ENCODE peak calls at places on chromosomes 6 and 20, in nine cellular contexts. W is transverse colon; H is endodermal cell; F is adrenal gland; P is SK-N-SH; X is fibroblast of lung; Q is uterus; C is colonic mucosa; D is CD8-positive, alpha-beta T cell. E is an unnamed sample. For H3K4me1, the result is how much of the 10 kb centered on the place peaks cover.

GRCh38 chr6:125188037-125188436 is 34.5 kb downstream of the TPD52L1 start:
- DNase-seq in W (no peak), H (no peak), F (no peak), P (no peak), X (peak), Q (no peak), C (no peak), D (no peak), E (no peak)

GRCh38 chr6:166032366-166033171 is 135.1 kb downstream of the TBXT start:
- DNase-seq in W (peak), H (peak), F (peak), P (peak), X (peak), Q (peak), C (no peak), D (no peak), E (peak)

GRCh38 chr6:36722879-36723278 is 25.3 kb downstream of the RAB44 start:
- DNase-seq in W (no peak), H (no peak), F (no peak), P (no peak), X (no peak), Q (no peak), C (no peak), D (no peak), E (no peak)

GRCh38 chr20:31674895-31675827 is 37.4 kb downstream of the COX4I2 start:
- DNase-seq in W (peak), H (no peak), F (peak), P (peak), X (peak), Q (peak), C (peak), D (peak), E (peak)

GRCh38 chr20:15702161-15702560 is 871.1 kb downstream of the KIF16B start:
- DNase-seq in W (no peak), H (no peak), F (no peak), P (no peak), X (peak), Q (no peak), C (no peak), D (no peak), E (no peak)

GRCh38 chr20:43529457-43530153 is 22.1 kb downstream of the L3MBTL1 start:
- DNase-seq in W (no peak), H (no peak), F (peak), P (no peak), X (no peak), Q (no peak), C (no peak), D (no peak), E (no peak)

GRCh38 chr6:18388942-18389341 is 1.8 kb downstream of the RNF144B start:
- DNase-seq in W (no peak), H (no peak), F (no peak), P (no peak), X (peak), Q (no peak), C (no peak), D (no peak), E (no peak)

GRCh38 chr6:142671791-142672190 is 273.2 kb downstream of the HIVEP2 start:
- DNase-seq in W (no peak), H (no peak), F (no peak), P (no peak), X (no peak), Q (no peak), C (no peak), D (no peak), E (no peak)

GRCh38 chr6:12010635-12011275 is 1.4 kb upstream of the HIVEP1 start:
- DNase-seq in W (peak), H (peak), F (peak), P (peak), X (no peak), Q (peak), C (peak), D (no peak), E (peak)

GRCh38 chr6:166567107-166567506 is 19.4 kb downstream of the RAMACL start:
- DNase-seq in W (no peak), H (no peak), F (no peak), P (no peak), X (peak), Q (peak), C (no peak), D (no peak), E (no peak)

GRCh38 chr6:129748212-129748900 is 38.4 kb upstream of the ARHGAP18 start:
- DNase-seq in W (peak), H (peak), F (peak), P (no peak), X (peak), Q (peak), C (peak), D (peak), E (no peak)

GRCh38 chr6:113585246-113585645 is 271.9 kb upstream of the MARCKS start:
- DNase-seq in W (no peak), H (no peak), F (no peak), P (no peak), X (peak), Q (no peak), C (no peak), D (no peak), E (no peak)

GRCh38 chr20:43839793-43840199 is 74.9 kb upstream of the TOX2 start:
- DNase-seq in W (no peak), H (no peak), F (no peak), P (no peak), X (no peak), Q (no peak), C (no peak), D (no peak), E (no peak)

GRCh38 chr20:11445891-11446290 is 471.8 kb upstream of the BTBD3 start:
- DNase-seq in W (no peak), H (no peak), F (no peak), P (no peak), X (peak), Q (no peak), C (no peak), D (no peak), E (no peak)

GRCh38 chr6:47057830-47058540 is 15.9 kb upstream of the ADGRF1 start:
- DNase-seq in W (no peak), H (no peak), F (no peak), P (no peak), X (peak), Q (no peak), C (no peak), D (no peak), E (no peak)

GRCh38 chr6:160421854-160422253 is 73.7 kb downstream of the SLC22A3 start:
- DNase-seq in W (peak), H (no peak), F (peak), P (no peak), X (peak), Q (peak), C (no peak), D (no peak), E (no peak)

GRCh38 chr6:3835055-3835731 is 14.0 kb upstream of the FAM50B start:
- DNase-seq in W (peak), H (no peak), F (no peak), P (no peak), X (no peak), Q (peak), C (peak), D (peak), E (no peak)

GRCh38 chr6:166454692-166455515 is 72.2 kb upstream of the MPC1 start:
- DNase-seq in W (no peak), H (no peak), F (no peak), P (no peak), X (no peak), Q (no peak), C (no peak), D (no peak), E (no peak)

GRCh38 chr6:87344513-87344912 is at the start of gene C6orf163:
- DNase-seq in W (no peak), H (no peak), F (no peak), P (no peak), X (no peak), Q (no peak), C (no peak), D (no peak), E (no peak)

GRCh38 chr6:100461920-100462295 is 2.8 kb downstream of the SIM1 start:
- DNase-seq in W (no peak), H (no peak), F (no peak), P (no peak), X (no peak), Q (no peak), C (no peak), D (no peak), E (no peak)

GRCh38 chr6:100459291-100459690 is 5.4 kb downstream of the SIM1 start:
- DNase-seq in W (no peak), H (no peak), F (no peak), P (no peak), X (no peak), Q (no peak), C (no peak), D (no peak), E (no peak)

GRCh38 chr6:100462396-100462795 is 2.3 kb downstream of the SIM1 start:
- DNase-seq in W (no peak), H (no peak), F (no peak), P (no peak), X (no peak), Q (no peak), C (no peak), D (no peak), E (no peak)

GRCh38 chr6:100461273-100461919 is 3.3 kb downstream of the SIM1 start:
- DNase-seq in W (no peak), H (peak), F (no peak), P (no peak), X (peak), Q (no peak), C (no peak), D (no peak), E (no peak)

DNA sequence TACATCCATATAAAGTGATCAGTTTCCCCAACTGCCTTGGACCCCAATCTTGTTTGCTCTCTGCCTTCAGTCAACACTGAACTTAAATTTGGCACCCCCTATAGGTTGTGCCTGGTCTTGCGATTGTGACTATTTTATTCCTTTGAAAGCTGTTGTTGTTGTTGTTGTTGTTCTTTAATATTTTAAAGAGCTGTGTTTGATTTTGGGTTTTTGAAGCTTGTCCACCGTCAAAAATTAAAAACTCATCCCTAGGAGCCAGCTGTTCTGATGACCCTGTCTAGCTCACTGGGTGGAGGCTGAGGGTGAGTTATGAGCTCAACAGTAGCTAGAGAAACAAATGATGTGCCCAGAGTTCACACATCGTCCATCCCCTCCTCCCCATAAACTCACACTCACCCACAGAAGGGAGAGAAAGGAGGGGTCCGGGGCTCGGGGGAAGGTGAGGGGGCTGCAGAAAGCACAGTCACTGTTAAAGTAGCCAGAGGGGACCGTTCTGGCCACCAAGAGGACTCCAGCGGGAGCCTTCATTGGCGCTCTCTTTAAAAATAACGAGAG is 4.0 kb downstream of the SIM1 start:
- DNase-seq in W (no peak), H (peak), F (no peak), P (no peak), X (no peak), Q (no peak), C (no peak), D (no peak), E (no peak)
- TF ChIP-seq CTCF in W (no peak), H (peak), F (no peak), P (peak), X (peak), Q (no peak), C (no peak), D (no peak), E (no peak)

GRCh38 chr6:26217714-26218075 is 130.5 kb downstream of the HFE start:
- DNase-seq in W (no peak), H (peak), F (peak), P (no peak), X (peak), Q (no peak), C (peak), D (no peak), E (peak)
- H3K4me3 ChIP-seq in W (peak), H (peak), F (peak), P (peak), X (peak), Q (peak), C (peak), D (peak), E (no peak)

DNA sequence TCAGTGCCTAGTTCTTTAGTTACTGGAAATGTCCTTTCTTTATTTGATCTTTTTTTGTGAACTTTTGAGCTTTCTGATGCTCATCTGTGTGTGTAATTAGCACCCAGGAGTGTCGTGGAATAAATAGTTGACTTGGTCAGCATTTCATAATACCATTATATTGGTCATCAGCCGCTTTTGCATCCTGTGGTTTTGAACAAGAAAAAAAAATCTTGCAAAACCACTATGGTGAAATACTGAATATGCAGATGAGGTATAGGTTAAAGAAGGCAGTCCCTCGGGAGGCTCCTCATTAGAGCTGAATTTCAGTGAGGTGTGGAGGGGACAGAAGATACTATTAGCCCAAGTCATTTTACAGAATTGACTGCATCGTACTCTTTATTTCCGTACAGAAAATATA is 90.1 kb downstream of the FOXO3 start:
- DNase-seq in W (no peak), H (no peak), F (no peak), P (no peak), X (peak), Q (no peak), C (no peak), D (no peak), E (no peak)
- H3K4me1 ChIP-seq in W (half or more), H (under half), F (half or more), P (half or more), X (half or more), Q (under half), C (under half), D (under half), E (under half)

DNA sequence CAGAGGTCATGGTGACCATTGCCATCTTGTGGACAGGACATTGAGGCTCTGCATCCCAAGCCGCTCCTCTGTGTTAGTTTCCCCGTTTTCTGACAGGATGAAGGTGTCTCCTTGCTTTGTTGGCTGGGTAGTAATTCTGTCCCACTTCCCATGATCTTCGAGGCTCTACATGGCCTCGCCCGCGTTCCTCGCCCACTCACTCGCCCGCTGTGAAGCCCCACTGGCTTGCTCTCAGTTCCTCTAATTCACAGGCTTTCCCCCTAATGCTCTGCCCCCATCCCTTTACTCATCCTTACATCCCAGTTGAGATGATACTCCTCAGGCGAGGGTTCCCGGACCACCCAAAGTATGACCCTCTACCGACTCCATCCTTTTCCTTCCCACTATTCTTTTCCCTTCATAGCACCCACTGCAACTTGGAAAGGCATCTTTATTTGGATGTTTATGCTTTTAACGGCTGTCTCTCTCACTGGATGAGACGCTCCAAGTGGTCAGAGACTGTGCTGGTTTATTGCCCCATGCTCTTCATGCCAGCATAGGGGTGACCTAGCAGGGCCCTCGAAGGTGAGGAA is 511 bp upstream of the SLC35B2 start:
- DNase-seq in W (no peak), H (no peak), F (no peak), P (no peak), X (no peak), Q (no peak), C (no peak), D (no peak), E (no peak)
- TF ChIP-seq CTCF in W (no peak), H (peak), F (no peak), P (no peak), X (peak), Q (no peak), C (no peak), D (peak), E (no peak)

E was measured in mucosa of descending colon.